ENCODE peak calls at places on chromosomes 12 and 14, in six cellular contexts. D is transverse colon; V is CD8-positive, alpha-beta T cell; R is AG10803; Y is GM20000; P is Calu3. O is an unnamed sample.

GRCh38 chr14:24283796-24284460 is 12.5 kb upstream of the RABGGTA start:
- DNase-seq in V (no peak), Y (no peak), R (no peak), D (no peak), P (no peak), O (no peak)

GRCh38 chr12:105721051-105721825 is 390.7 kb downstream of the C12orf75 start:
- DNase-seq in D (no peak), V (no peak), R (peak), P (no peak), Y (no peak), O (no peak)

GRCh38 chr12:1819050-1819449 is 1.3 kb upstream of the LRTM2 start:
- DNase-seq in Y (no peak), D (no peak), R (no peak), P (no peak), V (no peak), O (no peak)

GRCh38 chr12:6235906-6236640 is 35.9 kb downstream of the CD9 start:
- DNase-seq in D (no peak), Y (no peak), P (no peak), V (no peak), R (no peak), O (no peak)

GRCh38 chr12:90079811-90080210 is 371.2 kb upstream of the ATP2B1 start:
- DNase-seq in V (no peak), R (no peak), D (no peak), Y (no peak), P (no peak), O (no peak)

GRCh38 chr12:131604146-131604844 is 106.6 kb upstream of the SFSWAP start:
- DNase-seq in Y (peak), D (peak), V (peak), R (no peak), P (no peak), O (no peak)

GRCh38 chr12:64392221-64392620 is 1.7 kb upstream of the C12orf56 start:
- DNase-seq in R (peak), D (no peak), P (peak), Y (peak), V (no peak), O (no peak)

GRCh38 chr14:61372842-61373555 is 51.6 kb downstream of the PRKCH start:
- DNase-seq in P (no peak), Y (no peak), V (no peak), R (no peak), D (no peak), O (no peak)

GRCh38 chr12:79818856-79819255 is 116.0 kb downstream of the PPP1R12A start:
- DNase-seq in R (no peak), Y (no peak), P (no peak), V (no peak), D (no peak), O (no peak)

GRCh38 chr14:73833530-73834257 is 17.9 kb upstream of the PTGR2 start:
- DNase-seq in Y (no peak), R (peak), P (peak), D (no peak), V (no peak), O (no peak)

GRCh38 chr14:34398024-34398423 is 64.0 kb downstream of the SPTSSA start:
- DNase-seq in P (no peak), Y (no peak), D (no peak), R (no peak), V (no peak), O (no peak)

DNA sequence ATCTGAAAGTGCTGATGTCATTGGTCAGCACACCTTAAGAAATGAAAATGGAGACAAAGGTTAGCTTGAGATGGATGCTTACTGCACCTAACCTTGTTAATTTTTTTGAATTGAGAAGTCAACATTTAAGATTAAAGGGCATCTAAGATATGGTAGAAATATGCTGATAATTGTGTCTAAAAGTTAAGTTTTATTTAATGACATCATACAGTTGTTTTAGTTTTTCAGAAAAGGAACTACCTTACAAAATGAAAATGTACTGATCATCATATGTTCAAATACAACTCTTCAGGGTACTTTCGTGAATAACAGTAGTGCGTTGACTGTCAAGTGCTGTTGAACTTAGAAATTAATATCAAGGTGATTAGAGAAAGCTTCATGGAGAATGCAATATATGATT is 2.5 kb downstream of the SMCO3 start:
- DNase-seq in P (no peak), Y (no peak), R (no peak), D (no peak), V (no peak), O (no peak)
- TF ChIP-seq CTCF in P (no peak), Y (no peak), R (no peak), D (no peak), V (no peak), O (no peak)

GRCh38 chr12:53499261-53500118 is at the start of gene MAP3K12:
- DNase-seq in D (peak), Y (peak), V (peak), P (peak), R (peak), O (peak)
- TF ChIP-seq CTCF in D (no peak), Y (peak), V (no peak), P (no peak), R (peak), O (no peak)

DNA sequence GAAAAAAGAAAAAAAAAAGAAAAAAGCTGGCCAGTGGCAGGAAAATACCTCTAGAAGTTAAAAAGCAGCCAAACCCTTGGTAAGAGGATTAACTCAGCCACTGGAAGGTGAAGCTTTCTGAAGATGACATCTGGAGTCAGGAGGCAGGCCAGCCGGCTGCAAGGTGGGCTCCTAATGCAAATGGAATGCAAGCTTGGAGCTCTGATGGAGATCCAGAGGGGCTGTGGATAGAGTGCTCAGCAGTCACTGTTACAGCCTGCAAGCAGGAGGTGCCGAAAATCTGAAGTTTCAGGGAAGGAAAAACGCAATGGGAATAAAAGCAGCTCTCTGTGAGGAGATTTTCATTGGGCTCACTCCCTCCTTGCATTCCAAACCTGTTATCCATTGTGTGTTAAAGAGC is 41.0 kb downstream of the GSC start:
- DNase-seq in V (no peak), D (no peak), R (no peak), Y (no peak), P (no peak), O (no peak)
- TF ChIP-seq CTCF in V (no peak), D (no peak), R (no peak), Y (no peak), P (no peak), O (no peak)

GRCh38 chr12:121061831-121062230 is 22.8 kb upstream of the OASL start:
- DNase-seq in P (no peak), D (no peak), R (peak), Y (no peak), V (no peak), O (no peak)
- TF ChIP-seq CTCF in P (no peak), D (no peak), R (peak), Y (no peak), V (no peak), O (no peak)